ENCODE peak calls at places on chromosomes 16 and 17, in four cellular contexts. T is A673; Q is transverse colon; A is CD8-positive, alpha-beta T cell. U is an unnamed sample.

GRCh38 chr16:1929105-1929504 is 10.9 kb upstream of the HS3ST6 start:
- DNase-seq in T (peak; percentile 41), Q (no peak), A (no peak), U (no peak)

GRCh38 chr16:82183004-82183397 is 13.0 kb upstream of the MPHOSPH6 start:
- DNase-seq in T (no peak), Q (no peak), A (no peak), U (no peak)

GRCh38 chr17:37284198-37284597 is 91.6 kb upstream of the C17orf78 start:
- DNase-seq in T (no peak), Q (no peak), A (no peak), U (no peak)

GRCh38 chr17:4165301-4166010 is 22.5 kb downstream of the CYB5D2 start:
- DNase-seq in T (no peak), Q (no peak), A (no peak), U (no peak)

GRCh38 chr17:17567631-17568030 is 23.9 kb downstream of the PEMT start:
- DNase-seq in T (no peak), Q (no peak), A (no peak), U (no peak)

GRCh38 chr16:78213751-78214150 is 114.3 kb downstream of the WWOX start:
- DNase-seq in T (no peak), Q (no peak), A (no peak), U (no peak)

GRCh38 chr17:50507871-50508572 is at the start of gene MYCBPAP:
- DNase-seq in T (peak; percentile 79), Q (peak; percentile 89), A (peak; percentile 68), U (peak; percentile 26)

GRCh38 chr16:51392651-51393187 is 241.6 kb upstream of the SALL1 start:
- DNase-seq in T (peak; percentile 46), Q (no peak), A (no peak), U (no peak)

GRCh38 chr17:17809527-17810373 is 27.0 kb downstream of the SREBF1 start:
- DNase-seq in T (peak; percentile 82), Q (no peak), A (no peak), U (no peak)

GRCh38 chr16:21075252-21075651 is 75.4 kb downstream of the DNAH3 start:
- DNase-seq in T (no peak), Q (no peak), A (no peak), U (no peak)

GRCh38 chr17:77462101-77462500 is 321.3 kb downstream of the SEC14L1 start:
- DNase-seq in T (no peak), Q (peak; percentile 52), A (no peak), U (no peak)

GRCh38 chr17:17076066-17076465 is 33.8 kb downstream of the MPRIP start:
- DNase-seq in T (no peak), Q (no peak), A (no peak), U (no peak)

GRCh38 chr17:7292194-7292593 is 2.2 kb downstream of the YBX2 start:
- DNase-seq in T (no peak), Q (no peak), A (no peak), U (no peak)

GRCh38 chr17:33674685-33675084 is 381.6 kb upstream of the ASIC2 start:
- DNase-seq in T (peak; percentile 54), Q (peak; percentile 46), A (no peak), U (peak; percentile 15)

GRCh38 chr16:5056347-5056746 is 9.4 kb downstream of the C16orf89 start:
- DNase-seq in T (peak; percentile 63), Q (peak; percentile 41), A (no peak), U (peak; percentile 49)

GRCh38 chr17:57085448-57086068 is 512 bp downstream of the AKAP1 start:
- DNase-seq in T (peak; percentile 63), Q (peak; percentile 88), A (peak; percentile 27), U (peak; percentile 54)
- H3K27ac ChIP-seq in T (peak overlapping the region; percentile 80), Q (peak overlapping the region; percentile 94), A (peak overlapping the region; percentile 71), U (peak overlapping the region; percentile 48)

DNA sequence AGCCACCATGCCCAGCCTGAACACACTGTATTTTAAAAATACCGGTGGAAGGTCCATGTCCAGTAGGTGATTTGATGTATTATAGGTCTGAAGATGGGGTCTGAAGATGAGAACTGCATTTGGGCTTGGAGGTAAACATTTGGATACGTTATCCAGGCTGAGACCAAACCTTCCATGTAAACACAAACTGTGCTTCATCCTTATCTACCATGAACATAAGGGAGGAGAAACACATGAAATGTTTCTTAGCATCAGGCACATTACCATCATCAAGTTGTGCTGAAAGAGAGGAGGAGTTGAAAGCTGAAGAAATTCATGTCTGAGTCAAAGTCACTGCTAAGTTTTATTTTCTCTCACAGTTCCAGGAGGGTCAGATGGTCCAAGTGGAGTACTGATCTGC is 11.3 kb downstream of the SF3B3 start:
- DNase-seq in T (no peak), Q (no peak), A (no peak), U (no peak)
- H3K9me3 ChIP-seq in T (no peaks in the 10 kb centered on the region), Q (no peaks in the 10 kb centered on the region), A (no peaks in the 10 kb centered on the region), U (no peaks in the 10 kb centered on the region)

DNA sequence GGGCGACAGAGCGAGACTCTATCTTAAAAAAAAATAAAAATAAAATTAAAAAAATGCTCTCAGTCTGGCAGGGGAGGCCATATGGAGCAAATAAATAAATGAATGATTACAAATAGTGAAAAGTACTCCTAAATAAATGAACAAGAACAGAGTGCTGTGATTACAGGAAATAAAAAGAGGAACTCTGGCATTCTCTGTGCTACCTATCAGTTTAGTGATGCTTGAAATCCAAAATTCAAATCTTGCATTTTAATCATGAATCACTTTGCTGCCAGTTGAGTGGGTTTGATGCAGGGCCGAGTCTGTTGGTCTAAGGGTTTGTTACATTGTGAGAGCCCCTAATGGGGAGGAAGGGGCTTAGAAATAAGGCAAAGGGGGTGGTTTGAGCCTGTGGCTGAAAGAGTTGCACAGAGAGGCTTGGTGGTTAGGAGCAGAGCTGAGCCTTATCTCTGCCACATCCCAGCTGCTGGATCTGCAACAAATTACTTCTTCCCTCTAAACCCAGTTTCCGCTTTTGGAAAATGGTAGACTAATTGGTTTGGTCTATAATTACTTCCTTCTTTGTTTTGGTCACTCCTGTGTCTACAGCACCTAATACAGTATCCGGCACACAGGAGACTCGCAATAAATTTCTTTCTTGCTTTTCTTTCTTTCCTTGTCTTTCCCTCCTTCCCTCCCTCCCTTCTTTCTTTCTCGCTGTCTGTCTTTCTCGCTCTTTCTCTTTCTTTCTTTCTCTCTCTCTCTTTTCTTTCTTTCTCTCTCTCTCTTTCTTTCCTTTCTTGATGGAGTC is 6.3 kb upstream of the ABCC1 start:
- DNase-seq in T (no peak), Q (no peak), A (no peak), U (no peak)
- H3K27ac ChIP-seq in T (no peak overlapping the region), Q (no peak overlapping the region), A (no peak overlapping the region), U (no peak overlapping the region)

GRCh38 chr16:3220839-3221238 is 14.1 kb downstream of the ZNF200 start:
- DNase-seq in T (no peak), Q (no peak), A (no peak), U (no peak)

GRCh38 chr16:3223913-3224515 is 10.9 kb downstream of the ZNF200 start:
- DNase-seq in T (no peak), Q (no peak), A (no peak), U (no peak)
- H3K9me3 ChIP-seq in T (peaks cover 73% of the 10 kb centered on the region), Q (peaks cover 84% of the 10 kb centered on the region), A (peaks cover 40% of the 10 kb centered on the region), U (peaks cover 70% of the 10 kb centered on the region)

U was measured in CD4-positive, alpha-beta T cell.